ENCODE peak calls at places on chromosomes 13 and 19, in seven cellular contexts. One of them, this sample, is unnamed.

GRCh38 chr19:48368942-48369341 is 4.8 kb downstream of the SYNGR4 start:
- DNase-seq in type B pancreatic cell: no peak
- DNase-seq in RWPE1: no peak
- DNase-seq in testis: peak; percentile 66
- DNase-seq in stomach: no peak
- DNase-seq in astrocyte of the spinal cord: no peak
- DNase-seq in tibial nerve: no peak
- DNase-seq in this sample: no peak

GRCh38 chr19:47381653-47382279 is 32.7 kb downstream of the DHX34 start:
- DNase-seq in type B pancreatic cell: no peak
- DNase-seq in RWPE1: no peak
- DNase-seq in testis: no peak
- DNase-seq in stomach: peak; percentile 30
- DNase-seq in astrocyte of the spinal cord: no peak
- DNase-seq in tibial nerve: no peak
- DNase-seq in this sample: peak; percentile 38

GRCh38 chr13:84192125-84192524 is 309.9 kb upstream of the SLITRK1 start:
- DNase-seq in type B pancreatic cell: no peak
- DNase-seq in RWPE1: peak; percentile 54
- DNase-seq in testis: no peak
- DNase-seq in stomach: no peak
- DNase-seq in astrocyte of the spinal cord: peak; percentile 86
- DNase-seq in tibial nerve: no peak
- DNase-seq in this sample: no peak

GRCh38 chr13:85632526-85633215 is 166.5 kb downstream of the SLITRK6 start:
- DNase-seq in type B pancreatic cell: no peak
- DNase-seq in RWPE1: no peak
- DNase-seq in testis: no peak
- DNase-seq in stomach: no peak
- DNase-seq in astrocyte of the spinal cord: no peak
- DNase-seq in tibial nerve: no peak
- DNase-seq in this sample: no peak

GRCh38 chr19:40594657-40595077 is 6.5 kb upstream of the LTBP4 start:
- DNase-seq in type B pancreatic cell: no peak
- DNase-seq in RWPE1: no peak
- DNase-seq in testis: no peak
- DNase-seq in stomach: no peak
- DNase-seq in astrocyte of the spinal cord: no peak
- DNase-seq in tibial nerve: no peak
- DNase-seq in this sample: no peak

GRCh38 chr13:73608731-73609485 is 525.3 kb downstream of the KLF12 start:
- DNase-seq in type B pancreatic cell: no peak
- DNase-seq in RWPE1: no peak
- DNase-seq in testis: no peak
- DNase-seq in stomach: no peak
- DNase-seq in astrocyte of the spinal cord: no peak
- DNase-seq in tibial nerve: no peak
- DNase-seq in this sample: no peak

GRCh38 chr19:751501-752341 is 809 bp downstream of the MISP start:
- DNase-seq in type B pancreatic cell: no peak
- DNase-seq in RWPE1: peak; percentile 96
- DNase-seq in testis: no peak
- DNase-seq in stomach: peak; percentile 58
- DNase-seq in astrocyte of the spinal cord: peak; percentile 81
- DNase-seq in tibial nerve: no peak
- DNase-seq in this sample: no peak

GRCh38 chr13:27442797-27443196 is 7.6 kb downstream of the MTIF3 start:
- DNase-seq in type B pancreatic cell: no peak
- DNase-seq in RWPE1: no peak
- DNase-seq in testis: no peak
- DNase-seq in stomach: no peak
- DNase-seq in astrocyte of the spinal cord: no peak
- DNase-seq in tibial nerve: no peak
- DNase-seq in this sample: no peak

DNA sequence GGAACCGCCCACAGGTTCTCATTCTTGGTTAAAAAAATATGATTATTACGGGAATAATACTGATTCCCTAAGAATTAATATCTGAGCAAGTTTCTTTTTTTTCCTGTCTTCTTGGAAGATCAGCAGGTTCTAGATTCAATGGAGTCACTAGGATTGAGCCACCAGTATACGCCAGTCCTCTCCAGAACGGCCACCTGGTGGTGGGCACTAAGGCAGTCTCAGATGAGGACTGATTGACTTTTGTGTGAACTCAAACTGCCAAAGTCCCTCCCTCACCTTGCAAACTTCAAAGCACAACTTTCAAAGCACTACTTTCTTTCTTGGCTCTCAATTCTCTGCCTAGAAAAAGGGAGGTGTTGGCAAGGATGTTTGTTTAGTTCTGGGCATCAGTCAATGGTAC is 33.3 kb upstream of the ALOX5AP start:
- DNase-seq in type B pancreatic cell: no peak
- DNase-seq in RWPE1: no peak
- DNase-seq in testis: no peak
- DNase-seq in stomach: no peak
- DNase-seq in astrocyte of the spinal cord: no peak
- DNase-seq in tibial nerve: no peak
- DNase-seq in this sample: no peak
- TF ChIP-seq CTCF in type B pancreatic cell: no peak
- TF ChIP-seq CTCF in RWPE1: no peak
- TF ChIP-seq CTCF in testis: no peak
- TF ChIP-seq CTCF in stomach: no peak
- TF ChIP-seq CTCF in astrocyte of the spinal cord: peak; percentile 14
- TF ChIP-seq CTCF in tibial nerve: no peak
- TF ChIP-seq CTCF in this sample: no peak

DNA sequence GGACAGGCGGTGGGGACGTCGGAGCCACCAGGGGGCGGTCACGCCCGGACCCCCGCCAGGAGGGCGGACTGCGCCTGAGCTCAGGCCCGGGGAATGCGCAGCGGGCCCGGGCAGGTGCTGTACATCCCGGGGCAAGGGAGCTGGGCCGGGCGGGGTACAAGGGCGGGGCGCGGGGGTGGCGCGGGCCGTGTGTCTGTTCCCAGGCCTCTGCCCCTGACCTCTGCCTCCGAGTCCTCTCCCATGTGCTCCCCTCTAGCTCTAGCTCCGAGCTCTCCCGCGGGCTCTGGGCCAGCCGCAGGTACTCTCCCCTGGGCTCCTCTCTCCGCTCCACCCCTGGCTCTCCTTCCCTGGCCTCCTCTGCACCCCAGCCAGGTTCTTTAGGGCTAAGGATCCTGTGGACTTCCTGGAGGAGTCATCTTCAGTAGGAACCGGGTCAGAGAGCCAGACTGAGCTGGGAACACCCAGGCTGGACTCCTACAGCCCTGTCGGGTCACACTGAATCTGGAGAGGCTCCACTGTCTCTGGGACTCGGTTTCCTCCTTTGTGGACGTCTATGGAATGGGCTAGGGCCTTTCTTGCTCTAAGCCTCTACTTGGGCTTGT is 2.3 kb downstream of the PPP1R13L start:
- DNase-seq in type B pancreatic cell: no peak
- DNase-seq in RWPE1: peak; percentile 90
- DNase-seq in testis: no peak
- DNase-seq in stomach: peak; percentile 31
- DNase-seq in astrocyte of the spinal cord: no peak
- DNase-seq in tibial nerve: no peak
- DNase-seq in this sample: peak; percentile 73
- TF ChIP-seq CTCF in type B pancreatic cell: peak; percentile 79
- TF ChIP-seq CTCF in RWPE1: peak; percentile 84
- TF ChIP-seq CTCF in testis: no peak
- TF ChIP-seq CTCF in stomach: no peak
- TF ChIP-seq CTCF in astrocyte of the spinal cord: peak; percentile 55
- TF ChIP-seq CTCF in tibial nerve: peak; percentile 40
- TF ChIP-seq CTCF in this sample: peak; percentile 72

DNA sequence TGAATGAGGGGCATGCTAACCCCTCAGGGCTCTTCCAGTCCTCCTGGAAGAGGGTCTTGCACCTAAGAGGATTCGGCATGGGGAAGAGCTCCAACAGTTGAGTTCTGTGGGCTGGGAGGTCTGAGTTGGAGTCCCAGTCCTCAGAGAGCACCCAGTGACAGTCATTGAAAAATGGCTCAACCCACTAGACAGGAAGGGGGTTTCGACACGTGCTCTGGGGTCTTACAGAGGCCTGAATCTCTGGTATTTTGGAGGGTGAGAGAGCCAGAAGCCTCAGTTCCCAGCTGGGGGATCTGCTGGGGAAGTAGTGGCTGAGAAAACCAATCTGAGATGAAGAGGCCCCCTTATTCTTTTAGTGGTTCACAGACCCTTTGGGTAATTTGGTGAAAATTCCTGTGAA is 9.0 kb downstream of the PTH2 start:
- DNase-seq in type B pancreatic cell: no peak
- DNase-seq in RWPE1: no peak
- DNase-seq in testis: no peak
- DNase-seq in stomach: no peak
- DNase-seq in astrocyte of the spinal cord: no peak
- DNase-seq in tibial nerve: no peak
- DNase-seq in this sample: no peak
- TF ChIP-seq CTCF in type B pancreatic cell: no peak
- TF ChIP-seq CTCF in RWPE1: no peak
- TF ChIP-seq CTCF in testis: no peak
- TF ChIP-seq CTCF in stomach: no peak
- TF ChIP-seq CTCF in astrocyte of the spinal cord: no peak
- TF ChIP-seq CTCF in tibial nerve: no peak
- TF ChIP-seq CTCF in this sample: no peak

GRCh38 chr19:39232708-39233107 is 12.1 kb downstream of the IFNL3 start:
- DNase-seq in type B pancreatic cell: no peak
- DNase-seq in RWPE1: no peak
- DNase-seq in testis: no peak
- DNase-seq in stomach: no peak
- DNase-seq in astrocyte of the spinal cord: no peak
- DNase-seq in tibial nerve: no peak
- DNase-seq in this sample: no peak
- TF ChIP-seq CTCF in type B pancreatic cell: no peak
- TF ChIP-seq CTCF in RWPE1: no peak
- TF ChIP-seq CTCF in testis: no peak
- TF ChIP-seq CTCF in stomach: no peak
- TF ChIP-seq CTCF in astrocyte of the spinal cord: no peak
- TF ChIP-seq CTCF in tibial nerve: no peak
- TF ChIP-seq CTCF in this sample: no peak

GRCh38 chr19:35248310-35249145 is at the start of gene LSR:
- DNase-seq in type B pancreatic cell: peak; percentile 88
- DNase-seq in RWPE1: peak; percentile 98
- DNase-seq in testis: peak; percentile 93
- DNase-seq in stomach: peak; percentile 94
- DNase-seq in astrocyte of the spinal cord: no peak
- DNase-seq in tibial nerve: no peak
- DNase-seq in this sample: peak; percentile 97

GRCh38 chr19:35247526-35248309 is 1.1 kb upstream of the LSR start:
- DNase-seq in type B pancreatic cell: peak; percentile 88
- DNase-seq in RWPE1: peak; percentile 89
- DNase-seq in testis: peak; percentile 88
- DNase-seq in stomach: peak; percentile 93
- DNase-seq in astrocyte of the spinal cord: no peak
- DNase-seq in tibial nerve: no peak
- DNase-seq in this sample: peak; percentile 84

GRCh38 chr19:35249146-35249847 is 495 bp downstream of the LSR start:
- DNase-seq in type B pancreatic cell: peak; percentile 64
- DNase-seq in RWPE1: peak; percentile 45
- DNase-seq in testis: no peak
- DNase-seq in stomach: no peak
- DNase-seq in astrocyte of the spinal cord: no peak
- DNase-seq in tibial nerve: no peak
- DNase-seq in this sample: peak; percentile 45

GRCh38 chr19:35249848-35250711 is 1.3 kb downstream of the LSR start:
- DNase-seq in type B pancreatic cell: peak; percentile 53
- DNase-seq in RWPE1: no peak
- DNase-seq in testis: no peak
- DNase-seq in stomach: no peak
- DNase-seq in astrocyte of the spinal cord: no peak
- DNase-seq in tibial nerve: no peak
- DNase-seq in this sample: no peak

GRCh38 chr19:35246466-35247096 is 2.2 kb upstream of the LSR start:
- DNase-seq in type B pancreatic cell: no peak
- DNase-seq in RWPE1: no peak
- DNase-seq in testis: no peak
- DNase-seq in stomach: no peak
- DNase-seq in astrocyte of the spinal cord: no peak
- DNase-seq in tibial nerve: no peak
- DNase-seq in this sample: no peak
- TF ChIP-seq CTCF in type B pancreatic cell: no peak
- TF ChIP-seq CTCF in RWPE1: no peak
- TF ChIP-seq CTCF in testis: no peak
- TF ChIP-seq CTCF in stomach: no peak
- TF ChIP-seq CTCF in astrocyte of the spinal cord: no peak
- TF ChIP-seq CTCF in tibial nerve: no peak
- TF ChIP-seq CTCF in this sample: no peak